ENCODE peak calls at places on chromosomes 4 and X, in ten cellular contexts. H is psoas muscle; Q is DMS153; A is neural progenitor cell; B is stimulated activated CD4-positive, alpha-beta T cell treated with anti-CD3 and anti-CD28 coated beads, TNF-alpha, amount 100 ng/mL, for 4 hours; Y is caudate nucleus; X is activated naive CD4-positive, alpha-beta T cell treated with anti-CD3 and anti-CD28 coated beads, Interleukin-2, amount 50 U/mL, for 16 hours; D is CD8-positive, alpha-beta T cell; U is GOT3; K is NAMALWA. F is an unnamed sample.

GRCh38 chr4:89531932-89532640 is 224.5 kb upstream of the GPRIN3 start:
- DNase-seq in K (no peak), D (no peak), Y (no peak), A (no peak), Q (no peak), B (no peak), U (no peak), H (no peak), X (no peak), F (no peak)

GRCh38 chr4:103076777-103077347 is 301 bp upstream of the SLC9B2 start:
- DNase-seq in Q (no peak), H (no peak), X (peak; percentile 16), K (no peak), U (peak; percentile 12), B (no peak), A (peak; percentile 3), D (no peak), Y (no peak), F (no peak)

GRCh38 chrX:102708900-102709299 is 3.3 kb upstream of the GPRASP2 start:
- DNase-seq in K (peak; percentile 34), X (no peak), B (no peak), H (no peak), A (no peak), Q (no peak), Y (no peak), D (no peak), U (no peak), F (no peak)

GRCh38 chrX:109485470-109486340 is 3.8 kb upstream of the GUCY2F start:
- DNase-seq in Q (peak; percentile 0), A (peak; percentile 82), U (no peak), Y (peak; percentile 20), B (peak; percentile 15), H (peak; percentile 18), D (peak; percentile 10), K (peak; percentile 77), X (peak; percentile 47), F (peak; percentile 49)

GRCh38 chrX:112769034-112769433 is 71.6 kb downstream of the AMOT start:
- DNase-seq in H (no peak), K (no peak), D (no peak), A (no peak), Q (no peak), X (no peak), B (no peak), U (no peak), Y (no peak), F (no peak)

GRCh38 chr4:87257523-87257922 is 37.1 kb upstream of the KLHL8 start:
- DNase-seq in D (no peak), H (no peak), X (no peak), B (no peak), K (no peak), Y (no peak), A (no peak), U (no peak), Q (no peak), F (no peak)

GRCh38 chrX:151753313-151754041 is 18.9 kb downstream of the CNGA2 start:
- DNase-seq in B (no peak), Y (no peak), K (no peak), A (peak; percentile 75), U (no peak), Q (peak; percentile 52), X (no peak), H (peak; percentile 37), D (no peak), F (peak; percentile 59)

GRCh38 chr4:107951551-107951950 is 20.2 kb downstream of the CYP2U1 start:
- DNase-seq in A (no peak), B (no peak), H (no peak), Q (no peak), Y (no peak), K (no peak), X (no peak), D (no peak), U (no peak), F (no peak)

GRCh38 chr4:55574252-55574651 is 17.8 kb downstream of the PDCL2 start:
- DNase-seq in B (no peak), H (no peak), K (no peak), U (no peak), A (no peak), X (no peak), Q (no peak), D (no peak), Y (no peak), F (no peak)

GRCh38 chrX:153164733-153165132 is 14.4 kb upstream of the MAGEA1 start:
- DNase-seq in K (peak; percentile 5), D (no peak), B (no peak), H (no peak), X (no peak), A (no peak), Q (no peak), Y (no peak), U (no peak), F (no peak)

GRCh38 chr4:138301536-138301935 is 59.4 kb upstream of the SLC7A11 start:
- DNase-seq in Q (no peak), H (no peak), X (no peak), Y (no peak), D (no peak), K (no peak), A (no peak), B (no peak), U (no peak), F (no peak)

GRCh38 chr4:185508162-185508561 is 27.1 kb downstream of the PDLIM3 start:
- DNase-seq in K (no peak), H (no peak), Y (no peak), Q (peak; percentile 75), B (no peak), X (no peak), A (no peak), U (no peak), D (no peak), F (no peak)

GRCh38 chr4:13543648-13544555 is at the start of gene NKX3-2:
- DNase-seq in B (no peak), Y (no peak), U (no peak), Q (no peak), X (no peak), A (peak; percentile 74), H (no peak), K (no peak), D (no peak), F (no peak)

GRCh38 chrX:22349116-22349515 is 76.4 kb downstream of the CBLL2 start:
- DNase-seq in Y (no peak), B (no peak), K (no peak), Q (no peak), A (no peak), D (no peak), H (no peak), X (no peak), U (no peak), F (no peak)

GRCh38 chrX:155005190-155005589 is 17.3 kb downstream of the F8 start:
- DNase-seq in Q (no peak), H (no peak), K (no peak), X (no peak), U (no peak), A (no peak), Y (no peak), B (no peak), D (no peak), F (no peak)

GRCh38 chr4:77174426-77174825 is 17.4 kb downstream of the CCNG2 start:
- DNase-seq in A (no peak), B (no peak), X (no peak), U (no peak), D (no peak), Q (no peak), K (no peak), H (no peak), Y (no peak), F (no peak)

GRCh38 chr4:7595883-7596535 is 161.3 kb upstream of the PSAPL1 start:
- DNase-seq in U (no peak), X (no peak), H (no peak), Y (no peak), K (no peak), Q (no peak), B (no peak), D (no peak), A (peak; percentile 47), F (no peak)

GRCh38 chrX:152897216-152898144 is at the start of gene ZNF185:
- DNase-seq in X (no peak), H (no peak), U (no peak), K (no peak), Q (no peak), D (no peak), Y (no peak), A (peak; percentile 89), B (no peak), F (peak; percentile 39)

GRCh38 chr4:17526695-17527477 is 11.9 kb downstream of the CLRN2 start:
- DNase-seq in U (no peak), Q (no peak), H (no peak), A (no peak), B (no peak), K (no peak), D (no peak), X (no peak), Y (no peak), F (no peak)

GRCh38 chr4:46277165-46277951 is 112.6 kb downstream of the GABRA2 start:
- DNase-seq in Q (no peak), Y (no peak), U (no peak), D (no peak), H (no peak), X (no peak), A (no peak), B (no peak), K (no peak), F (no peak)

GRCh38 chrX:133985164-133986007 is at the start of gene GPC3:
- DNase-seq in K (no peak), A (peak; percentile 87), D (peak; percentile 0), X (peak; percentile 43), B (peak; percentile 12), Q (peak; percentile 50), Y (no peak), H (peak; percentile 21), U (peak; percentile 4), F (peak; percentile 47)

GRCh38 chrX:49204017-49204416 is 4.0 kb upstream of the SYP start:
- DNase-seq in X (no peak), U (no peak), D (no peak), B (no peak), A (no peak), K (no peak), Q (no peak), H (no peak), Y (no peak), F (no peak)

F was measured in uterus.